ENCODE peak calls at places on chromosomes 4 and X, in four cellular contexts. R is endothelial cell of umbilical vein, A is IMR-90, Z is GM23338. B is an unnamed sample.

GRCh38 chrX:30577362-30577961 is at the start of gene TASL:
- DNase-seq in R (no peak), A (no peak), Z (no peak), B (no peak)

GRCh38 chr4:109433281-109434006 is at the start of gene SEC24B:
- DNase-seq in R (peak), A (peak), Z (peak), B (peak)

GRCh38 chr4:25970241-25970675 is 56.2 kb downstream of the SMIM20 start:
- DNase-seq in R (no peak), A (no peak), Z (no peak), B (no peak)

GRCh38 chrX:19673334-19674040 is 158.2 kb upstream of the MAP3K15 start:
- DNase-seq in R (peak), A (peak), Z (no peak), B (peak)

GRCh38 chrX:106899276-106899675 is 3.9 kb downstream of the RIPPLY1 start:
- DNase-seq in R (no peak), A (no peak), Z (no peak), B (no peak)

GRCh38 chr4:46459308-46459707 is 69.4 kb upstream of the GABRA2 start:
- DNase-seq in R (no peak), A (no peak), Z (no peak), B (no peak)

GRCh38 chr4:15906024-15906443 is 32.5 kb downstream of the FGFBP1 start:
- DNase-seq in R (no peak), A (no peak), Z (peak), B (no peak)

GRCh38 chr4:79338148-79338547 is 12.3 kb upstream of the NAA11 start:
- DNase-seq in R (no peak), A (no peak), Z (no peak), B (no peak)

GRCh38 chr4:153963216-153963615 is 174.3 kb upstream of the SFRP2 start:
- DNase-seq in R (no peak), A (no peak), Z (no peak), B (no peak)

GRCh38 chrX:129593137-129593536 is 53.1 kb downstream of the OCRL start:
- DNase-seq in R (no peak), A (peak), Z (no peak), B (no peak)

GRCh38 chr4:2419814-2420213 is 1.1 kb downstream of the CFAP99 start:
- DNase-seq in R (no peak), A (no peak), Z (no peak), B (no peak)

GRCh38 chrX:15336023-15336413 is 695 bp upstream of the PIGA start:
- DNase-seq in R (peak), A (peak), Z (peak), B (no peak)

GRCh38 chr4:168098257-168098717 is 6.0 kb downstream of the ANXA10 start:
- DNase-seq in R (peak), A (peak), Z (no peak), B (peak)

GRCh38 chr4:2183394-2183793 is 58.5 kb downstream of the HAUS3 start:
- DNase-seq in R (no peak), A (no peak), Z (no peak), B (no peak)

GRCh38 chr4:98262431-98262830 is 1.2 kb downstream of the RAP1GDS1 start:
- DNase-seq in R (no peak), A (no peak), Z (peak), B (peak)

GRCh38 chrX:152865232-152865920 is 32.5 kb upstream of the ZNF185 start:
- DNase-seq in R (no peak), A (no peak), Z (no peak), B (no peak)

GRCh38 chr4:6776920-6777635 is 5.4 kb upstream of the KIAA0232 start:
- DNase-seq in R (no peak), A (no peak), Z (no peak), B (peak)

GRCh38 chr4:6779667-6780565 is 2.6 kb upstream of the KIAA0232 start:
- DNase-seq in R (no peak), A (peak), Z (peak), B (peak)

GRCh38 chr4:6775746-6776145 is 6.8 kb upstream of the KIAA0232 start:
- DNase-seq in R (no peak), A (no peak), Z (no peak), B (no peak)

GRCh38 chr4:6778435-6778834 is 4.1 kb upstream of the KIAA0232 start:
- DNase-seq in R (no peak), A (no peak), Z (no peak), B (no peak)

DNA sequence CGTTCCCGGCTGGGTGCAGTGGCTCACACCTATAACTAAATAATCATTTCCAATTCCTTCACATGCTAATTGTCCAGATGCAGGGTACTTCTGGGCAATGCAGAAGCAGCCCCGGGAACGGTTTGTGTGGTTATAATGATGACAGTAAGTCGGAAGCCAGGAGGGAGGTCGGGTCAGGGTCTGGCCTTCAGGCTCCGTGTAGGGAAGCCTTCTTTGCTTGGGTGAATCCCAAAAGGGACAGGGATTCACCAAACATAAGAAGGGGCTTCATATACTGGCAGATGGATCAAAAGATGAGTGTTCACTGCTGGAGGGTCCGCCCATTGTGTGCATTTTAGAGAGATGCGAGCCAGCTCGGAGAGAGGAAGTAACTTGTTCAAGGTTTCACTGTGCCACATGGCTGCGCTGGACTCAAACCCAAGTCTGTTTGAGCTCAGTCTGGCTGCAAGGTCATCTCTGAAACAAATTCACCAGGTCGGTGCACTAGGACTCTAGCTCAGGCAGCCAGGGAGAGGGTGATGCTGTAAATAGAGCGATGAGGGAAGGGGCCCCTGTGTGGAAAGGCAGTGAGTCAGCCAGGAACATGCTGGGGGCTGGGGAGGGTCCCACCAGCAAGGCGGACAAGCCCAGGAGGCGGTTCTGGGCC is 4.8 kb upstream of the KIAA0232 start:
- DNase-seq in R (no peak), A (no peak), Z (no peak), B (peak)
- H3K27ac ChIP-seq in R (no peak), A (no peak), Z (no peak), B (no peak)

DNA sequence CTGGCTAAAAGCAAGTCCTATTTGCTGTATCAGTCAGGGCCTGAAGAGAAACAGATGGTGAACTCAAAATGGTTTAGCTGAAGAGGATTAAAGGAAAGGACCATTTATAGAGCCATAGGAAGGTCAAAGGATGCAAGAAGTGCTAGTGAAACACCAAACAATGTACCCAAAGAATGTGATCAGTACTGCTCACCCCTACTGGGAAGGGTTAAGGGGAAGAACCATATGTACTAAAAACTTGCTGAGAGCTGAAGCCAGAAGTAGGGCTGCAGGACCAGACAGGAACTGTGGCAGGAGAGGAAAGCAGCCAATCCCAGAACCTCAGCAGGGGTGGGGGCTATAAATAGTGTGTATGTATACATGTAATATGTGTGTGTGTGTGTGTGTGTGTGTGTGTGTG is 479.3 kb downstream of the INPP4B start:
- DNase-seq in R (no peak), A (no peak), Z (peak), B (no peak)
- H2AFZ ChIP-seq in R (no peak), A (no peak), Z (no peak), B (no peak)

GRCh38 chr4:112514449-112515277 is 1.3 kb downstream of the NEUROG2 start:
- DNase-seq in R (no peak), A (no peak), Z (peak), B (peak)
- TF ChIP-seq CTCF in R (no peak), A (no peak), Z (peak), B (no peak)

GRCh38 chrX:100615015-100615414 is 21.6 kb downstream of the TSPAN6 start:
- DNase-seq in R (peak), A (peak), Z (peak), B (peak)
- H3K27ac ChIP-seq in R (no peak), A (no peak), Z (no peak), B (no peak)

GRCh38 chr4:187814737-187815465 is 180.7 kb upstream of the ZFP42 start:
- DNase-seq in R (no peak), A (peak), Z (no peak), B (no peak)
- H2AFZ ChIP-seq in R (no peak), A (peak), Z (peak), B (peak)

GRCh38 chr4:242121-242848 is 63.0 kb downstream of the ZNF732 start:
- DNase-seq in R (peak), A (peak), Z (peak), B (no peak)
- TF ChIP-seq CTCF in R (peak), A (peak), Z (peak), B (peak)